ENCODE peak calls at places on chromosome 14, in seven cellular contexts. H is psoas muscle, P is mammary epithelial cell, E is heart right ventricle, Y is IMR-90, T is mesenchymal stem cell, C is ovary. J is an unnamed sample.

GRCh38 chr14:96735509-96735908 is 61.7 kb upstream of the VRK1 start:
- DNase-seq in Y (no peak), T (no peak), H (no peak), P (no peak), C (no peak), E (no peak), J (no peak)

GRCh38 chr14:58947816-58948440 is 240.5 kb upstream of the DAAM1 start:
- DNase-seq in E (no peak), Y (no peak), P (no peak), T (peak; percentile 16), H (no peak), C (no peak), J (no peak)

GRCh38 chr14:21014761-21015190 is 10.1 kb downstream of the NDRG2 start:
- DNase-seq in H (peak; percentile 81), E (peak; percentile 91), P (peak; percentile 68), C (peak; percentile 81), Y (peak; percentile 83), T (peak; percentile 85), J (peak; percentile 70)

GRCh38 chr14:73025544-73025943 is 1.4 kb downstream of the ZFYVE1 start:
- DNase-seq in T (peak; percentile 37), C (no peak), P (no peak), Y (peak; percentile 42), H (no peak), E (no peak), J (no peak)

GRCh38 chr14:96811985-96812667 is 14.9 kb downstream of the VRK1 start:
- DNase-seq in Y (no peak), E (no peak), P (no peak), T (peak; percentile 25), H (no peak), C (no peak), J (no peak)

GRCh38 chr14:67814826-67815225 is 1.6 kb downstream of the ZFYVE26 start:
- DNase-seq in E (no peak), C (no peak), T (peak; percentile 24), P (peak; percentile 2), Y (no peak), H (no peak), J (no peak)

GRCh38 chr14:21902561-21903199 is 229.1 kb upstream of the OR4E1 start:
- DNase-seq in P (peak; percentile 2), Y (no peak), E (no peak), T (peak; percentile 1), H (no peak), C (no peak), J (no peak)

GRCh38 chr14:44910826-44911225 is 50.9 kb downstream of the KLHL28 start:
- DNase-seq in C (no peak), H (no peak), P (no peak), Y (no peak), T (no peak), E (no peak), J (no peak)

GRCh38 chr14:37816743-37817295 is 221.4 kb downstream of the TTC6 start:
- DNase-seq in P (no peak), E (no peak), Y (no peak), T (no peak), C (no peak), H (no peak), J (no peak)

GRCh38 chr14:22039938-22040780 is 366.5 kb upstream of the OR4E1 start:
- DNase-seq in Y (no peak), T (peak; percentile 1), E (no peak), C (no peak), H (peak; percentile 8), P (peak; percentile 4), J (no peak)

GRCh38 chr14:63727231-63727735 is 582 bp downstream of the SGPP1 start:
- DNase-seq in H (peak; percentile 52), Y (peak; percentile 46), C (peak; percentile 33), E (peak; percentile 31), T (peak; percentile 56), P (peak; percentile 42), J (peak; percentile 86)

GRCh38 chr14:47675489-47676300 is at the start of gene MDGA2:
- DNase-seq in P (peak; percentile 5), E (no peak), C (no peak), Y (no peak), T (peak; percentile 74), H (no peak), J (peak; percentile 78)

GRCh38 chr14:86961106-86961716 is 1031.8 kb downstream of the GALC start:
- DNase-seq in P (peak; percentile 25), Y (peak; percentile 3), E (no peak), C (no peak), T (peak; percentile 14), H (no peak), J (no peak)

GRCh38 chr14:101554991-101555668 is 6.2 kb upstream of the DIO3 start:
- DNase-seq in P (no peak), Y (no peak), E (no peak), H (no peak), C (no peak), T (no peak), J (peak; percentile 61)

GRCh38 chr14:20400965-20401593 is 12.2 kb downstream of the TEP1 start:
- DNase-seq in C (no peak), H (no peak), T (no peak), P (peak; percentile 91), Y (peak; percentile 24), E (no peak), J (no peak)

GRCh38 chr14:71089974-71090373 is 182.7 kb downstream of the PCNX1 start:
- DNase-seq in T (no peak), C (no peak), H (no peak), P (no peak), E (no peak), Y (peak; percentile 49), J (no peak)

GRCh38 chr14:92386165-92386564 is 63.2 kb downstream of the SLC24A4 start:
- DNase-seq in T (no peak), P (no peak), C (no peak), H (no peak), E (no peak), Y (no peak), J (no peak)

GRCh38 chr14:104280902-104281767 is 142.7 kb downstream of the KIF26A start:
- DNase-seq in Y (no peak), E (no peak), P (no peak), C (no peak), T (no peak), H (no peak), J (peak; percentile 23)

GRCh38 chr14:91891721-91892220 is 24.4 kb upstream of the TC2N start:
- DNase-seq in H (no peak), P (no peak), E (no peak), C (no peak), T (no peak), Y (no peak), J (no peak)

GRCh38 chr14:21068521-21069387 is 1.4 kb upstream of the ARHGEF40 start:
- DNase-seq in P (no peak), C (peak; percentile 57), Y (peak; percentile 52), E (peak; percentile 73), T (peak; percentile 66), H (peak; percentile 52), J (no peak)

GRCh38 chr14:63616015-63616414 is 25.7 kb downstream of the WDR89 start:
- DNase-seq in P (peak; percentile 12), Y (no peak), C (no peak), T (peak; percentile 23), H (no peak), E (no peak), J (peak; percentile 83)

GRCh38 chr14:34792593-34792992 is 78.2 kb upstream of the CFL2 start:
- DNase-seq in P (no peak), H (no peak), E (no peak), C (no peak), Y (no peak), T (no peak), J (no peak)

GRCh38 chr14:34794217-34794616 is 79.8 kb upstream of the CFL2 start:
- DNase-seq in C (no peak), P (no peak), E (no peak), Y (no peak), H (no peak), T (no peak), J (no peak)

GRCh38 chr14:34794941-34795340 is 80.2 kb downstream of the BAZ1A start:
- DNase-seq in H (no peak), E (no peak), P (no peak), Y (no peak), C (no peak), T (no peak), J (no peak)

GRCh38 chr14:34797747-34798583 is 77.2 kb downstream of the BAZ1A start:
- DNase-seq in C (no peak), E (no peak), H (no peak), Y (no peak), P (no peak), T (no peak), J (no peak)
- H3K36me3 ChIP-seq in C (no peaks in the 10 kb centered on the region), E (peaks cover 29% of the 10 kb centered on the region), H (peaks cover 8% of the 10 kb centered on the region), Y (peaks cover 24% of the 10 kb centered on the region), P (peaks cover 25% of the 10 kb centered on the region), T (peaks cover 22% of the 10 kb centered on the region), J (no peaks in the 10 kb centered on the region)

GRCh38 chr14:90815817-90816662 is at the start of gene TTC7B:
- DNase-seq in C (peak; percentile 31), E (no peak), P (peak; percentile 5), T (peak; percentile 32), Y (peak; percentile 24), H (peak; percentile 57), J (no peak)
- H3K4me3 ChIP-seq in C (peak within 1 kb of the TSS; percentile 81), E (peak within 1 kb of the TSS; percentile 77), P (peak within 1 kb of the TSS; percentile 82), T (peak within 1 kb of the TSS; percentile 83), Y (peak within 1 kb of the TSS; percentile 100), H (peak within 1 kb of the TSS; percentile 85), J (peak within 1 kb of the TSS; percentile 48)

DNA sequence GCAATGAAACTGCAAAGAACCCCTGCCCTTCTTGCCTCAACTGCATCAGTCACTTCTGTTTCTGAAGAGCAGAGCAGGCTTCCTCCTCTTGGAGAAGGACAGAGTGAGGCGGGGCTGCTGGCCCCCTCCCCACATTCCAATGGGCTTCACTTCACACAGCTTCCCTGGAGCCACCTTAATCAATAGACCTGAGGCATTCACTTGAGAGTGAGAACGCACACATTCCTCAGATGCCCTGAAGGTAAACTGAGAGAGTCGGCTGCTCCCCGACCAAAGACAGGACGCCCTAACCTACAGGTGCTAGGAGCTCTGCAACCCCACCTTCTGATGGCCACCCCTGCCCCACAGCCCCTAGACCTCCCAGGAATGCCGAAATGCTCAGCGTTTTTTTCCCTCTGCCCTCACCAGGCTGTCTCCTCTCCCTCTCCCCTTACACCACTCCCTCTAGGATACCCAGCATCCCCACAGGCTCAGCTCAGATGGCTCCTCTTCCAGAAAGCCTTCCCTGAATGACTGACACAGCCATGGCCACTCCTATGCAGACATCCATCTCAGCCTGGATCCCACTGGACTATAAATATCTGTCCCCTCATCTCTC is 31.1 kb downstream of the SYNE3 start:
- DNase-seq in P (no peak), E (no peak), T (no peak), H (no peak), C (no peak), Y (no peak), J (no peak)
- H3K4me1 ChIP-seq in P (peaks cover 24% of the 10 kb centered on the region), E (peaks cover 46% of the 10 kb centered on the region), T (peaks cover 12% of the 10 kb centered on the region), H (peaks cover 26% of the 10 kb centered on the region), C (peaks cover 28% of the 10 kb centered on the region), Y (peaks cover 28% of the 10 kb centered on the region), J (no peaks in the 10 kb centered on the region)

GRCh38 chr14:36450550-36450949 is 69.5 kb downstream of the NKX2-1 start:
- DNase-seq in T (no peak), C (no peak), H (no peak), Y (no peak), P (no peak), E (no peak), J (no peak)

GRCh38 chr14:36452850-36453249 is 67.2 kb downstream of the NKX2-1 start:
- DNase-seq in Y (no peak), E (no peak), C (no peak), H (no peak), T (no peak), P (no peak), J (no peak)

GRCh38 chr14:36455241-36455627 is 64.8 kb downstream of the NKX2-1 start:
- DNase-seq in T (no peak), Y (no peak), C (no peak), H (no peak), P (no peak), E (no peak), J (no peak)

GRCh38 chr14:36451346-36452065 is 68.5 kb downstream of the NKX2-1 start:
- DNase-seq in C (no peak), T (no peak), P (no peak), Y (no peak), E (no peak), H (no peak), J (peak; percentile 49)

GRCh38 chr14:36454599-36455240 is 65.3 kb downstream of the NKX2-1 start:
- DNase-seq in E (no peak), P (no peak), C (no peak), Y (no peak), T (no peak), H (no peak), J (no peak)
- H3K36me3 ChIP-seq in E (no peaks in the 10 kb centered on the region), P (no peaks in the 10 kb centered on the region), C (no peaks in the 10 kb centered on the region), Y (no peaks in the 10 kb centered on the region), T (no peaks in the 10 kb centered on the region), H (no peaks in the 10 kb centered on the region), J (no peaks in the 10 kb centered on the region)

J was measured in left lung.